ENCODE peak calls at places on chromosome 3, in eight cellular contexts. S is body of pancreas, A is progenitor cell of endocrine pancreas, M is stomach, E is foreskin fibroblast, W is astrocyte of the spinal cord, N is neural progenitor cell, L is BE2C. R is an unnamed sample.
A peak's percentile ranks its signal among the peaks of the same experiment; 100 is the strongest.

GRCh38 chr3:69493157-69493556 is 107.3 kb upstream of the FRMD4B start:
- DNase-seq in S (no peak), M (no peak), A (no peak), W (no peak), L (no peak), N (no peak), E (no peak), R (no peak)

GRCh38 chr3:58180940-58181587 is 29.7 kb downstream of the DNASE1L3 start:
- DNase-seq in E (no peak), M (no peak), A (no peak), S (no peak), L (no peak), W (no peak), N (no peak), R (no peak)

GRCh38 chr3:49001155-49001554 is 6.0 kb upstream of the WDR6 start:
- DNase-seq in N (no peak), E (no peak), A (no peak), M (no peak), S (no peak), W (no peak), L (no peak), R (no peak)

GRCh38 chr3:188284455-188285212 is 130.7 kb downstream of the LPP start:
- DNase-seq in E (no peak), W (no peak), N (no peak), S (no peak), A (no peak), L (no peak), M (no peak), R (no peak)

GRCh38 chr3:160154033-160154432 is 71.2 kb upstream of the C3orf80 start:
- DNase-seq in S (no peak), L (no peak), A (no peak), W (peak; percentile 76), E (no peak), N (no peak), M (no peak), R (no peak)

GRCh38 chr3:21447471-21448205 is 303.4 kb downstream of the ZNF385D start:
- DNase-seq in A (no peak), W (peak; percentile 59), E (peak; percentile 43), L (no peak), S (no peak), N (no peak), M (no peak), R (no peak)

GRCh38 chr3:182392182-182392917 is 401.0 kb upstream of the ATP11B start:
- DNase-seq in L (no peak), N (no peak), W (no peak), E (no peak), S (no peak), M (no peak), A (no peak), R (no peak)

GRCh38 chr3:55065331-55065730 is 137.5 kb upstream of the LRTM1 start:
- DNase-seq in M (no peak), E (no peak), L (no peak), A (no peak), S (no peak), N (peak; percentile 8), W (no peak), R (no peak)

GRCh38 chr3:127732879-127733350 is 60.2 kb downstream of the ABTB1 start:
- DNase-seq in A (no peak), N (no peak), S (no peak), L (no peak), E (no peak), M (no peak), W (no peak), R (no peak)

GRCh38 chr3:180036678-180037455 is at the start of gene PEX5L:
- DNase-seq in L (peak; percentile 74), S (peak; percentile 77), M (peak; percentile 44), N (peak; percentile 94), A (peak; percentile 83), E (no peak), W (peak; percentile 60), R (no peak)

GRCh38 chr3:42688487-42689420 is 3.4 kb downstream of the KLHL40 start:
- DNase-seq in N (no peak), E (no peak), M (no peak), A (no peak), W (no peak), L (no peak), S (no peak), R (no peak)

GRCh38 chr3:187950671-187951070 is 203.3 kb upstream of the LPP start:
- DNase-seq in E (no peak), W (no peak), L (no peak), N (no peak), S (no peak), M (no peak), A (no peak), R (no peak)

GRCh38 chr3:192825657-192826200 is 91.9 kb downstream of the MB21D2 start:
- DNase-seq in S (peak; percentile 54), E (no peak), A (no peak), N (no peak), L (no peak), W (no peak), M (no peak), R (no peak)

GRCh38 chr3:157127831-157128767 is 31.8 kb downstream of the CCNL1 start:
- DNase-seq in L (peak; percentile 29), M (peak; percentile 37), S (peak; percentile 88), W (peak; percentile 83), N (no peak), A (no peak), E (peak; percentile 92), R (peak; percentile 56)

GRCh38 chr3:11367116-11367781 is 95.1 kb downstream of the ATG7 start:
- DNase-seq in A (no peak), M (no peak), S (peak; percentile 37), L (no peak), W (peak; percentile 59), N (peak; percentile 33), E (peak; percentile 70), R (peak; percentile 44)

GRCh38 chr3:170697803-170698350 is 112.0 kb upstream of the SLC7A14 start:
- DNase-seq in W (peak; percentile 75), A (no peak), L (no peak), E (no peak), M (no peak), S (no peak), N (peak; percentile 12), R (no peak)

GRCh38 chr3:184234224-184234623 is 4.8 kb downstream of the VWA5B2 start:
- DNase-seq in S (peak; percentile 82), W (peak; percentile 80), A (no peak), E (peak; percentile 76), L (peak; percentile 65), M (peak; percentile 65), N (no peak), R (peak; percentile 85)

GRCh38 chr3:157368171-157368570 is 68.5 kb upstream of the PTX3 start:
- DNase-seq in W (no peak), A (no peak), L (no peak), E (no peak), N (no peak), M (no peak), S (no peak), R (no peak)

GRCh38 chr3:42704136-42704841 is 1.7 kb upstream of the HHATL start:
- DNase-seq in A (no peak), N (no peak), M (no peak), E (no peak), W (no peak), L (no peak), S (no peak), R (no peak)

GRCh38 chr3:11604139-11604895 is 39.4 kb downstream of the VGLL4 start:
- DNase-seq in W (no peak), M (no peak), S (no peak), A (no peak), E (peak; percentile 56), N (no peak), L (no peak), R (no peak)

GRCh38 chr3:119035014-119035346 is 334 bp upstream of the IGSF11 start:
- DNase-seq in S (no peak), N (no peak), E (no peak), M (no peak), L (no peak), A (no peak), W (no peak), R (no peak)

GRCh38 chr3:9500108-9501050 is 53.2 kb downstream of the LHFPL4 start:
- DNase-seq in N (peak; percentile 94), W (peak; percentile 52), S (peak; percentile 46), M (peak; percentile 60), L (peak; percentile 73), A (peak; percentile 76), E (peak; percentile 53), R (peak; percentile 49)

GRCh38 chr3:69240651-69241578 is 118.5 kb upstream of the LMOD3 start:
- DNase-seq in W (no peak), E (no peak), M (peak; percentile 63), S (peak; percentile 15), N (no peak), A (no peak), L (no peak), R (peak; percentile 61)

DNA sequence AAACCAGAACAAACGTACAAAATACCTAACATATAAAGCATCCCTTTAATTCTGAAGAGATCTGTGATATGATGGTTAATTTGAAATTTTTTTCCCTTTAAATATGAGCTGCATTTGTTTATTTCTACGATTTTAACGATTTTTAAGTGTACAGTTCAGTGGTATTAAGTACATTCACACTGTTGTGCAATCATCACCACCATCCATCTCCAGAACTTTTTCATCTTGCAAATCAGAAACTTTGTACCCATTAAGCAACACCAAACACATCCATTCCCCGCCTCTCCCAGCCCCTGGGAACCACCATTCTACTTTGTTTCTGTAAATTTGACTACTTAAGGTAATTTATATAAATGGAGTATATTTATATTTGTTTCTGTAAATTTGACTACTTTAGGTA is 51.5 kb downstream of the MAP4 start:
- DNase-seq in M (no peak), E (no peak), S (no peak), L (no peak), W (no peak), N (no peak), A (no peak), R (no peak)
- TF ChIP-seq CTCF in M (no peak), E (no peak), S (no peak), L (no peak), W (no peak), N (no peak), A (no peak), R (no peak)

GRCh38 chr3:38307599-38307998 is 25.5 kb downstream of the SLC22A14 start:
- DNase-seq in W (no peak), E (no peak), N (no peak), L (no peak), S (no peak), A (no peak), M (no peak), R (no peak)
- TF ChIP-seq CTCF in W (no peak), E (no peak), N (no peak), L (no peak), S (no peak), A (no peak), M (no peak), R (no peak)

DNA sequence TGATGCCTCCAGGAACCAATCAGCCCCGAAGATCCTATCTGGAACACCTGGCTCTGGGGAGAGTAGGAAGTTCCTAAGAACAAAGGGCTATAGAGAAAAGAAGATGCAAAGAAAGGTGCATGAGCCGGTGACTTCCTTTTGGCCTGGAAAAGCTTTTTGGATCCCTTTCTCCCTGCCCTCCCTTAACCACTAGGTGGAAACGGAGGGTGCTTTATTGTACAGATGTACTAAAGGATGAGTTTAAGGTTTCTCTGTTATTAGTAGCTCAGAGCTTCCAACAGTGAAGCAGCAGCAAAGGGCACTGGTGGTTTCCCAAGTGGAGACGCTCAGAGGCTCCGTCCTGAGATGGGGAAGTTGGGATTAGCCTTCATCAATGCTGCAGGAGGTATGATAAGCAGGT is 6.0 kb upstream of the ADGRG7 start:
- DNase-seq in A (no peak), W (peak; percentile 49), E (peak; percentile 24), M (no peak), L (peak; percentile 19), S (peak; percentile 9), N (peak; percentile 43), R (no peak)
- TF ChIP-seq CTCF in A (peak; percentile 47), W (peak; percentile 69), E (peak; percentile 62), M (peak; percentile 35), L (peak; percentile 64), S (no peak), N (peak; percentile 53), R (no peak)

GRCh38 chr3:47865192-47865591 is 62.3 kb downstream of the DHX30 start:
- DNase-seq in E (no peak), N (peak; percentile 68), S (no peak), M (peak; percentile 9), L (no peak), W (no peak), A (no peak), R (no peak)
- TF ChIP-seq CTCF in E (no peak), N (peak; percentile 44), S (no peak), M (no peak), L (no peak), W (no peak), A (no peak), R (no peak)